ENCODE peak calls at places on chromosomes 2 and 18, in nine cellular contexts. One of them, this sample, is unnamed.

GRCh38 chr2:200618590-200619021 is 32.8 kb downstream of the AOX1 start:
- DNase-seq in cardiac muscle cell: peak
- DNase-seq in A549: no peak
- DNase-seq in osteoblast: no peak
- DNase-seq in fibroblast of pulmonary artery: peak
- DNase-seq in stomach: no peak
- DNase-seq in NB4: peak
- DNase-seq in AG04449: peak
- DNase-seq in kidney epithelial cell: no peak
- DNase-seq in this sample: peak

GRCh38 chr18:35376393-35376741 is 770 bp downstream of the ZNF396 start:
- DNase-seq in A549: no peak
- DNase-seq in osteoblast: peak
- DNase-seq in kidney epithelial cell: no peak
- DNase-seq in fibroblast of pulmonary artery: no peak
- DNase-seq in AG04449: no peak
- DNase-seq in NB4: peak
- DNase-seq in stomach: peak
- DNase-seq in cardiac muscle cell: peak
- DNase-seq in this sample: no peak

GRCh38 chr18:34767601-34768027 is 57.5 kb downstream of the DTNA start:
- DNase-seq in cardiac muscle cell: peak
- DNase-seq in kidney epithelial cell: peak
- DNase-seq in NB4: no peak
- DNase-seq in osteoblast: peak
- DNase-seq in fibroblast of pulmonary artery: peak
- DNase-seq in AG04449: peak
- DNase-seq in A549: no peak
- DNase-seq in stomach: no peak
- DNase-seq in this sample: peak

GRCh38 chr2:27316655-27317412 is 6.1 kb downstream of the MPV17 start:
- DNase-seq in A549: no peak
- DNase-seq in stomach: no peak
- DNase-seq in cardiac muscle cell: no peak
- DNase-seq in fibroblast of pulmonary artery: no peak
- DNase-seq in kidney epithelial cell: no peak
- DNase-seq in AG04449: no peak
- DNase-seq in NB4: no peak
- DNase-seq in osteoblast: peak
- DNase-seq in this sample: no peak

GRCh38 chr2:126543081-126543480 is 112.9 kb upstream of the GYPC start:
- DNase-seq in AG04449: no peak
- DNase-seq in A549: no peak
- DNase-seq in fibroblast of pulmonary artery: peak
- DNase-seq in stomach: no peak
- DNase-seq in NB4: peak
- DNase-seq in cardiac muscle cell: no peak
- DNase-seq in kidney epithelial cell: no peak
- DNase-seq in osteoblast: no peak
- DNase-seq in this sample: no peak

GRCh38 chr2:65186872-65187851 is 40.5 kb upstream of the ACTR2 start:
- DNase-seq in cardiac muscle cell: peak
- DNase-seq in AG04449: peak
- DNase-seq in stomach: peak
- DNase-seq in kidney epithelial cell: peak
- DNase-seq in A549: peak
- DNase-seq in fibroblast of pulmonary artery: peak
- DNase-seq in osteoblast: peak
- DNase-seq in NB4: peak
- DNase-seq in this sample: peak

GRCh38 chr2:15912203-15912602 is 28.1 kb upstream of the MYCN start:
- DNase-seq in osteoblast: peak
- DNase-seq in cardiac muscle cell: peak
- DNase-seq in stomach: no peak
- DNase-seq in fibroblast of pulmonary artery: peak
- DNase-seq in AG04449: no peak
- DNase-seq in A549: peak
- DNase-seq in kidney epithelial cell: peak
- DNase-seq in NB4: no peak
- DNase-seq in this sample: peak

GRCh38 chr2:55862269-55862668 is 61.3 kb downstream of the EFEMP1 start:
- DNase-seq in osteoblast: peak
- DNase-seq in fibroblast of pulmonary artery: peak
- DNase-seq in A549: peak
- DNase-seq in cardiac muscle cell: peak
- DNase-seq in kidney epithelial cell: peak
- DNase-seq in stomach: no peak
- DNase-seq in AG04449: peak
- DNase-seq in NB4: peak
- DNase-seq in this sample: peak

GRCh38 chr2:219285894-219286425 is 6.8 kb downstream of the DNAJB2 start:
- DNase-seq in A549: no peak
- DNase-seq in kidney epithelial cell: no peak
- DNase-seq in osteoblast: peak
- DNase-seq in fibroblast of pulmonary artery: peak
- DNase-seq in NB4: no peak
- DNase-seq in stomach: no peak
- DNase-seq in AG04449: no peak
- DNase-seq in cardiac muscle cell: peak
- DNase-seq in this sample: peak

GRCh38 chr2:11814979-11815510 is 68.6 kb downstream of the LPIN1 start:
- DNase-seq in fibroblast of pulmonary artery: no peak
- DNase-seq in stomach: no peak
- DNase-seq in kidney epithelial cell: no peak
- DNase-seq in osteoblast: no peak
- DNase-seq in AG04449: no peak
- DNase-seq in NB4: no peak
- DNase-seq in cardiac muscle cell: no peak
- DNase-seq in A549: no peak
- DNase-seq in this sample: no peak

GRCh38 chr2:24456610-24457556 is 34.2 kb upstream of the NCOA1 start:
- DNase-seq in NB4: peak
- DNase-seq in cardiac muscle cell: peak
- DNase-seq in AG04449: no peak
- DNase-seq in fibroblast of pulmonary artery: peak
- DNase-seq in kidney epithelial cell: peak
- DNase-seq in A549: peak
- DNase-seq in stomach: peak
- DNase-seq in osteoblast: peak
- DNase-seq in this sample: peak

GRCh38 chr2:155733091-155733870 is 599.2 kb downstream of the NR4A2 start:
- DNase-seq in kidney epithelial cell: no peak
- DNase-seq in NB4: no peak
- DNase-seq in cardiac muscle cell: no peak
- DNase-seq in osteoblast: no peak
- DNase-seq in A549: no peak
- DNase-seq in stomach: no peak
- DNase-seq in AG04449: no peak
- DNase-seq in fibroblast of pulmonary artery: no peak
- DNase-seq in this sample: no peak

GRCh38 chr2:262117-262516 is 1.7 kb downstream of the SH3YL1 start:
- DNase-seq in stomach: no peak
- DNase-seq in kidney epithelial cell: no peak
- DNase-seq in fibroblast of pulmonary artery: no peak
- DNase-seq in NB4: no peak
- DNase-seq in AG04449: no peak
- DNase-seq in A549: no peak
- DNase-seq in cardiac muscle cell: no peak
- DNase-seq in osteoblast: no peak
- DNase-seq in this sample: no peak

GRCh38 chr2:39150102-39150562 is 29.3 kb upstream of the SOS1 start:
- DNase-seq in stomach: no peak
- DNase-seq in cardiac muscle cell: no peak
- DNase-seq in AG04449: no peak
- DNase-seq in A549: no peak
- DNase-seq in osteoblast: no peak
- DNase-seq in NB4: no peak
- DNase-seq in fibroblast of pulmonary artery: no peak
- DNase-seq in kidney epithelial cell: no peak
- DNase-seq in this sample: no peak
- TF ChIP-seq CTCF in stomach: no peak
- TF ChIP-seq CTCF in cardiac muscle cell: no peak
- TF ChIP-seq CTCF in AG04449: no peak
- TF ChIP-seq CTCF in A549: no peak
- TF ChIP-seq CTCF in osteoblast: no peak
- TF ChIP-seq CTCF in NB4: no peak
- TF ChIP-seq CTCF in fibroblast of pulmonary artery: no peak
- TF ChIP-seq CTCF in kidney epithelial cell: no peak
- TF ChIP-seq CTCF in this sample: no peak

GRCh38 chr2:22991844-22992243 is 393.1 kb upstream of the KLHL29 start:
- DNase-seq in fibroblast of pulmonary artery: no peak
- DNase-seq in AG04449: no peak
- DNase-seq in A549: no peak
- DNase-seq in kidney epithelial cell: no peak
- DNase-seq in cardiac muscle cell: no peak
- DNase-seq in NB4: no peak
- DNase-seq in osteoblast: no peak
- DNase-seq in stomach: no peak
- DNase-seq in this sample: no peak
- TF ChIP-seq CTCF in fibroblast of pulmonary artery: no peak
- TF ChIP-seq CTCF in AG04449: no peak
- TF ChIP-seq CTCF in A549: no peak
- TF ChIP-seq CTCF in kidney epithelial cell: no peak
- TF ChIP-seq CTCF in cardiac muscle cell: no peak
- TF ChIP-seq CTCF in NB4: no peak
- TF ChIP-seq CTCF in osteoblast: no peak
- TF ChIP-seq CTCF in stomach: no peak
- TF ChIP-seq CTCF in this sample: no peak

GRCh38 chr2:102592601-102593000 is 26.8 kb upstream of the SLC9A2 start:
- DNase-seq in NB4: peak
- DNase-seq in osteoblast: no peak
- DNase-seq in cardiac muscle cell: peak
- DNase-seq in kidney epithelial cell: no peak
- DNase-seq in stomach: peak
- DNase-seq in A549: no peak
- DNase-seq in fibroblast of pulmonary artery: peak
- DNase-seq in AG04449: no peak
- DNase-seq in this sample: peak

GRCh38 chr2:102597788-102598187 is 21.6 kb upstream of the SLC9A2 start:
- DNase-seq in osteoblast: no peak
- DNase-seq in A549: no peak
- DNase-seq in AG04449: no peak
- DNase-seq in stomach: no peak
- DNase-seq in NB4: peak
- DNase-seq in cardiac muscle cell: no peak
- DNase-seq in kidney epithelial cell: no peak
- DNase-seq in fibroblast of pulmonary artery: no peak
- DNase-seq in this sample: no peak

GRCh38 chr2:102591646-102592045 is 27.7 kb upstream of the SLC9A2 start:
- DNase-seq in NB4: no peak
- DNase-seq in AG04449: no peak
- DNase-seq in cardiac muscle cell: no peak
- DNase-seq in stomach: peak
- DNase-seq in fibroblast of pulmonary artery: no peak
- DNase-seq in kidney epithelial cell: no peak
- DNase-seq in A549: no peak
- DNase-seq in osteoblast: no peak
- DNase-seq in this sample: no peak

GRCh38 chr2:102589444-102589843 is 29.9 kb upstream of the SLC9A2 start:
- DNase-seq in cardiac muscle cell: no peak
- DNase-seq in kidney epithelial cell: no peak
- DNase-seq in NB4: no peak
- DNase-seq in AG04449: no peak
- DNase-seq in A549: no peak
- DNase-seq in osteoblast: no peak
- DNase-seq in fibroblast of pulmonary artery: no peak
- DNase-seq in stomach: no peak
- DNase-seq in this sample: no peak

GRCh38 chr2:102593516-102593915 is 25.8 kb upstream of the SLC9A2 start:
- DNase-seq in fibroblast of pulmonary artery: no peak
- DNase-seq in NB4: no peak
- DNase-seq in cardiac muscle cell: no peak
- DNase-seq in osteoblast: no peak
- DNase-seq in stomach: no peak
- DNase-seq in kidney epithelial cell: no peak
- DNase-seq in A549: no peak
- DNase-seq in AG04449: no peak
- DNase-seq in this sample: no peak
- TF ChIP-seq CTCF in fibroblast of pulmonary artery: no peak
- TF ChIP-seq CTCF in NB4: no peak
- TF ChIP-seq CTCF in cardiac muscle cell: no peak
- TF ChIP-seq CTCF in osteoblast: no peak
- TF ChIP-seq CTCF in stomach: no peak
- TF ChIP-seq CTCF in kidney epithelial cell: no peak
- TF ChIP-seq CTCF in A549: no peak
- TF ChIP-seq CTCF in AG04449: no peak
- TF ChIP-seq CTCF in this sample: no peak

GRCh38 chr2:234483568-234484251 is 13.2 kb downstream of the ARL4C start:
- DNase-seq in stomach: no peak
- DNase-seq in osteoblast: no peak
- DNase-seq in fibroblast of pulmonary artery: no peak
- DNase-seq in A549: no peak
- DNase-seq in cardiac muscle cell: peak
- DNase-seq in NB4: peak
- DNase-seq in AG04449: no peak
- DNase-seq in kidney epithelial cell: no peak
- DNase-seq in this sample: no peak
- TF ChIP-seq CTCF in stomach: no peak
- TF ChIP-seq CTCF in osteoblast: peak
- TF ChIP-seq CTCF in fibroblast of pulmonary artery: no peak
- TF ChIP-seq CTCF in A549: no peak
- TF ChIP-seq CTCF in cardiac muscle cell: peak
- TF ChIP-seq CTCF in NB4: peak
- TF ChIP-seq CTCF in AG04449: no peak
- TF ChIP-seq CTCF in kidney epithelial cell: peak
- TF ChIP-seq CTCF in this sample: peak